ENCODE peak calls at places on chromosomes 4 and X, in eight cellular contexts. B, K, D, P, W, I, C and N are unnamed samples. For H3K27me3, H3K9me3 and H3K36me3, the result is how much of the 10 kb centered on the place peaks cover.

GRCh38 chrX:68685722-68686683 is 38.5 kb downstream of the STARD8 start:
- DNase-seq in D (no peak), W (peak), P (peak), I (peak), C (peak), B (no peak), K (no peak), N (peak)

GRCh38 chrX:51892921-51893745 is at the start of gene MAGED1:
- DNase-seq in I (peak), D (peak), W (peak), B (peak), C (peak), P (peak), K (no peak), N (peak)

GRCh38 chr4:2995546-2996265 is 32.3 kb downstream of the GRK4 start:
- DNase-seq in P (no peak), D (no peak), C (no peak), I (peak), B (no peak), K (no peak), W (no peak), N (no peak)

GRCh38 chr4:127211377-127212268 is 421.1 kb upstream of the INTU start:
- DNase-seq in C (no peak), B (no peak), P (no peak), D (no peak), K (no peak), W (no peak), I (no peak), N (no peak)

GRCh38 chr4:16159321-16159720 is 67.0 kb downstream of the TAPT1 start:
- DNase-seq in K (no peak), B (no peak), C (no peak), D (no peak), P (no peak), I (no peak), W (no peak), N (no peak)

GRCh38 chrX:29935455-29935854 is 279.9 kb upstream of the MAGEB2 start:
- DNase-seq in P (no peak), C (no peak), B (no peak), K (no peak), W (no peak), I (no peak), D (no peak), N (no peak)

GRCh38 chr4:137998666-137999429 is 243.3 kb downstream of the SLC7A11 start:
- DNase-seq in I (peak), D (no peak), C (no peak), B (no peak), W (no peak), P (no peak), K (no peak), N (no peak)

GRCh38 chrX:21438792-21439191 is 64.6 kb downstream of the CNKSR2 start:
- DNase-seq in B (no peak), P (no peak), W (no peak), K (no peak), D (no peak), C (no peak), I (no peak), N (no peak)

GRCh38 chr4:161343188-161343950 is 820.4 kb downstream of the FSTL5 start:
- DNase-seq in I (no peak), K (no peak), D (no peak), W (no peak), C (no peak), B (no peak), P (no peak), N (no peak)

GRCh38 chrX:24661292-24661691 is 14.1 kb upstream of the PCYT1B start:
- DNase-seq in C (no peak), K (no peak), P (no peak), I (no peak), D (no peak), B (no peak), W (no peak), N (no peak)

GRCh38 chr4:16024009-16024408 is 59.8 kb downstream of the PROM1 start:
- DNase-seq in P (no peak), D (no peak), C (no peak), I (no peak), K (no peak), B (no peak), W (no peak), N (no peak)

GRCh38 chrX:103464774-103465117 is 54.5 kb downstream of the RAB40A start:
- DNase-seq in W (peak), K (peak), D (peak), P (peak), I (peak), B (peak), C (peak), N (peak)

GRCh38 chrX:95318882-95319281 is 1365.8 kb upstream of the DIAPH2 start:
- DNase-seq in P (no peak), I (no peak), C (no peak), B (no peak), K (no peak), D (no peak), W (peak), N (peak)

GRCh38 chrX:20060961-20061868 is 55.5 kb downstream of the MAP7D2 start:
- DNase-seq in P (no peak), K (no peak), C (no peak), B (no peak), W (no peak), D (no peak), I (no peak), N (no peak)

GRCh38 chrX:153388722-153389459 is 12.3 kb downstream of the PNMA6E start:
- DNase-seq in K (no peak), W (no peak), B (no peak), D (no peak), P (no peak), C (no peak), I (no peak), N (peak)

GRCh38 chrX:39518451-39519212 is 579.1 kb downstream of the BCOR start:
- DNase-seq in B (no peak), W (no peak), D (no peak), I (no peak), P (no peak), K (no peak), C (no peak), N (peak)

GRCh38 chr4:28229092-28229491 is 1368.5 kb downstream of the STIM2 start:
- DNase-seq in D (no peak), W (no peak), K (no peak), P (no peak), C (no peak), I (no peak), B (no peak), N (no peak)

GRCh38 chr4:102781570-102781969 is 20.8 kb upstream of the MANBA start:
- DNase-seq in D (no peak), B (no peak), K (no peak), I (no peak), P (no peak), C (no peak), W (no peak), N (no peak)

GRCh38 chrX:100743009-100743615 is 11.2 kb upstream of the SYTL4 start:
- DNase-seq in K (no peak), W (no peak), D (no peak), I (peak), P (no peak), C (no peak), B (no peak), N (no peak)
- H3K27me3 ChIP-seq in K (under half), W (under half), D (under half), I (under half), P (under half), C (under half), B (under half), N (under half)

DNA sequence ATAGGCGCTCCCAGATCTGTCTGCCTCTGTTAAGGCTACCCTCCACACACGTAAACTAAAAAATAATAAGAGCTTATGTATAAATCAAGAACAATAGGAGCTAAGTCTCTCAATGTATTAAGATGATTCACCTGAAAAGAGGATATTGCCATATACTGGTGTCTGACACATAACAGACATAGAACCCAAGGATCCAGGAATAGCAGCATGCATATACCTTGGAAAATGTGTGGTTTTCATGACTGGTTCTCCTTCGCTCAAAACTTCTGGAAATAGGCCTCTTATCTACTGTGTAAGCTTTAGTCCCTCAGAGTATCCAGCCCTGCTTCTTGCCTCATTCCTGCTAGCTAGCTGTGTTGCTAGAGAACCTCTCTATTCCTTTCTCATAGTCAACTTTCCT is 203.7 kb upstream of the SLITRK2 start:
- DNase-seq in P (no peak), B (no peak), K (no peak), D (no peak), W (no peak), I (no peak), C (no peak), N (no peak)
- H3K9me3 ChIP-seq in P (under half), B (under half), K (under half), D (under half), W (under half), I (under half), C (under half), N (under half)

GRCh38 chr4:171929907-171930306 is 116.7 kb downstream of the GALNTL6 start:
- DNase-seq in D (no peak), B (no peak), W (no peak), K (no peak), C (no peak), I (no peak), P (no peak), N (no peak)

GRCh38 chr4:171920901-171921300 is 107.7 kb downstream of the GALNTL6 start:
- DNase-seq in K (no peak), D (no peak), B (no peak), P (no peak), C (no peak), I (no peak), W (no peak), N (no peak)

GRCh38 chr4:171929477-171929876 is 116.3 kb downstream of the GALNTL6 start:
- DNase-seq in K (no peak), W (no peak), P (no peak), I (no peak), C (no peak), D (no peak), B (no peak), N (no peak)

GRCh38 chr4:171928336-171928735 is 115.1 kb downstream of the GALNTL6 start:
- DNase-seq in B (no peak), P (no peak), K (no peak), C (no peak), D (no peak), I (no peak), W (no peak), N (no peak)

DNA sequence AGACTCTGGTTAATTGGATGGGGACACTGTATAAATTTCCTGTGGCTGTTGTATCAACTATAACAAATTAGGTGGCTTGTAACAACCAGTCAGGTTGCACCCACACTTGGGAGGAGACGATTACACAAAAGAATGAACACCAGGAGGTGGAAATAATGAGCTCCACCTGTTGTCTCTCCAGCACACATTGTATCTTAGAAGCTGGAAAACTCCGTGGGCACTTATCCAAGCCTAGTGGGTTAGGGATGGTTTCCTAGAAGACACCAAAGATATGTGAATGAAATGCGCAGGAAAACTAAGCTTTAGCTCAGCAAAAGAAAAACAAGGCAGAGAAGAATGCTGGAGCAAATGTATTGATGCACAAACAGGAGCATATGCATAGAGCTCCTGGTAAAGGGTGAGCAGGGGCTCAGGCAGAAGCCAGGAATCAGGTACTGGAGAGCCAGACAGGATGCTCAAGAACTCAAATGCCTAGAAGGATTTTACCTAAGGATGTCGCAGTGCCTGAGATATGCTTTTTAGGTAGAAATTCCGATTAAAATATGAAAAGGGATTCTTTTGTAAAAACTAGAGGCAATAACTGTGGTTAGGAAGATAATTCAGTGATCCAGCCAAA is 111.7 kb downstream of the GALNTL6 start:
- DNase-seq in D (no peak), C (no peak), I (no peak), K (no peak), W (no peak), P (no peak), B (no peak), N (no peak)
- H3K36me3 ChIP-seq in D (under half), C (under half), I (under half), K (under half), W (under half), P (under half), B (under half), N (under half)

GRCh38 chrX:72306851-72307645 is 1.3 kb upstream of the CITED1 start:
- DNase-seq in C (peak), K (peak), W (peak), P (peak), B (peak), D (peak), I (peak), N (peak)
- H3K27me3 ChIP-seq in C (under half), K (under half), W (under half), P (under half), B (under half), D (under half), I (half or more), N (half or more)